ENCODE peak calls at places on chromosome 10, in six cellular contexts. One of them, this sample, is unnamed.

GRCh38 chr10:133156674-133157579 is 3.1 kb upstream of the KNDC1 start:
- DNase-seq in PC-9: no peak
- DNase-seq in heart left ventricle: no peak
- DNase-seq in fibroblast of pulmonary artery: peak; percentile 10
- DNase-seq in upper lobe of right lung: no peak
- DNase-seq in esophagus squamous epithelium: no peak
- DNase-seq in this sample: peak; percentile 18

GRCh38 chr10:85986777-85987176 is 379.8 kb downstream of the GRID1 start:
- DNase-seq in heart left ventricle: no peak
- DNase-seq in esophagus squamous epithelium: no peak
- DNase-seq in fibroblast of pulmonary artery: no peak
- DNase-seq in upper lobe of right lung: no peak
- DNase-seq in PC-9: no peak
- DNase-seq in this sample: no peak

GRCh38 chr10:121851791-121852190 is 76.0 kb downstream of the ATE1 start:
- DNase-seq in fibroblast of pulmonary artery: no peak
- DNase-seq in heart left ventricle: no peak
- DNase-seq in upper lobe of right lung: no peak
- DNase-seq in PC-9: no peak
- DNase-seq in esophagus squamous epithelium: no peak
- DNase-seq in this sample: no peak

GRCh38 chr10:33453081-33453850 is 118.8 kb upstream of the NRP1 start:
- DNase-seq in esophagus squamous epithelium: no peak
- DNase-seq in fibroblast of pulmonary artery: no peak
- DNase-seq in PC-9: no peak
- DNase-seq in heart left ventricle: no peak
- DNase-seq in upper lobe of right lung: no peak
- DNase-seq in this sample: peak; percentile 45

GRCh38 chr10:110527731-110528171 is 30.0 kb downstream of the DUSP5 start:
- DNase-seq in heart left ventricle: no peak
- DNase-seq in esophagus squamous epithelium: no peak
- DNase-seq in fibroblast of pulmonary artery: peak; percentile 90
- DNase-seq in upper lobe of right lung: no peak
- DNase-seq in PC-9: no peak
- DNase-seq in this sample: peak; percentile 65

GRCh38 chr10:112562803-112563663 is 116.0 kb downstream of the VTI1A start:
- DNase-seq in heart left ventricle: no peak
- DNase-seq in upper lobe of right lung: no peak
- DNase-seq in PC-9: no peak
- DNase-seq in fibroblast of pulmonary artery: peak; percentile 30
- DNase-seq in esophagus squamous epithelium: no peak
- DNase-seq in this sample: no peak

GRCh38 chr10:119113805-119114732 is 10.2 kb downstream of the DENND10 start:
- DNase-seq in PC-9: peak; percentile 93
- DNase-seq in heart left ventricle: no peak
- DNase-seq in esophagus squamous epithelium: no peak
- DNase-seq in fibroblast of pulmonary artery: peak; percentile 98
- DNase-seq in upper lobe of right lung: no peak
- DNase-seq in this sample: peak; percentile 96

GRCh38 chr10:107059058-107059457 is 105.4 kb downstream of the SORCS1 start:
- DNase-seq in esophagus squamous epithelium: no peak
- DNase-seq in PC-9: no peak
- DNase-seq in upper lobe of right lung: no peak
- DNase-seq in heart left ventricle: no peak
- DNase-seq in fibroblast of pulmonary artery: no peak
- DNase-seq in this sample: no peak

GRCh38 chr10:122233857-122234348 is 37.2 kb upstream of the BTBD16 start:
- DNase-seq in upper lobe of right lung: no peak
- DNase-seq in fibroblast of pulmonary artery: no peak
- DNase-seq in heart left ventricle: peak; percentile 42
- DNase-seq in PC-9: no peak
- DNase-seq in esophagus squamous epithelium: no peak
- DNase-seq in this sample: no peak

GRCh38 chr10:120555436-120556163 is 98.6 kb downstream of the PLPP4 start:
- DNase-seq in heart left ventricle: no peak
- DNase-seq in upper lobe of right lung: no peak
- DNase-seq in fibroblast of pulmonary artery: no peak
- DNase-seq in esophagus squamous epithelium: no peak
- DNase-seq in PC-9: no peak
- DNase-seq in this sample: no peak

GRCh38 chr10:100830728-100831110 is 82.0 kb upstream of the SLF2 start:
- DNase-seq in esophagus squamous epithelium: no peak
- DNase-seq in upper lobe of right lung: no peak
- DNase-seq in fibroblast of pulmonary artery: no peak
- DNase-seq in PC-9: no peak
- DNase-seq in heart left ventricle: no peak
- DNase-seq in this sample: no peak

GRCh38 chr10:26440091-26440445 is 1.9 kb downstream of the APBB1IP start:
- DNase-seq in esophagus squamous epithelium: no peak
- DNase-seq in heart left ventricle: no peak
- DNase-seq in PC-9: no peak
- DNase-seq in fibroblast of pulmonary artery: no peak
- DNase-seq in upper lobe of right lung: no peak
- DNase-seq in this sample: no peak

GRCh38 chr10:47438857-47439474 is 44.9 kb downstream of the ANXA8 start:
- DNase-seq in fibroblast of pulmonary artery: peak; percentile 82
- DNase-seq in upper lobe of right lung: peak; percentile 45
- DNase-seq in esophagus squamous epithelium: no peak
- DNase-seq in PC-9: peak; percentile 88
- DNase-seq in heart left ventricle: no peak
- DNase-seq in this sample: peak; percentile 68

GRCh38 chr10:79446451-79447020 is 1.1 kb upstream of the ZCCHC24 start:
- DNase-seq in heart left ventricle: peak; percentile 81
- DNase-seq in fibroblast of pulmonary artery: peak; percentile 45
- DNase-seq in upper lobe of right lung: peak; percentile 86
- DNase-seq in PC-9: no peak
- DNase-seq in esophagus squamous epithelium: no peak
- DNase-seq in this sample: peak; percentile 41

GRCh38 chr10:77152256-77152655 is 485.4 kb downstream of the KCNMA1 start:
- DNase-seq in PC-9: peak; percentile 16
- DNase-seq in upper lobe of right lung: no peak
- DNase-seq in fibroblast of pulmonary artery: no peak
- DNase-seq in esophagus squamous epithelium: no peak
- DNase-seq in heart left ventricle: no peak
- DNase-seq in this sample: no peak

GRCh38 chr10:71598673-71599072 is 120.9 kb downstream of the C10orf105 start:
- DNase-seq in PC-9: no peak
- DNase-seq in fibroblast of pulmonary artery: peak; percentile 61
- DNase-seq in heart left ventricle: peak; percentile 72
- DNase-seq in esophagus squamous epithelium: peak; percentile 18
- DNase-seq in upper lobe of right lung: peak; percentile 78
- DNase-seq in this sample: peak; percentile 90

GRCh38 chr10:71193516-71193915 is 18.9 kb upstream of the UNC5B start:
- DNase-seq in esophagus squamous epithelium: no peak
- DNase-seq in heart left ventricle: no peak
- DNase-seq in fibroblast of pulmonary artery: no peak
- DNase-seq in upper lobe of right lung: no peak
- DNase-seq in PC-9: no peak
- DNase-seq in this sample: no peak

GRCh38 chr10:79468841-79469585 is 23.6 kb upstream of the ZCCHC24 start:
- DNase-seq in upper lobe of right lung: no peak
- DNase-seq in esophagus squamous epithelium: no peak
- DNase-seq in PC-9: no peak
- DNase-seq in heart left ventricle: no peak
- DNase-seq in fibroblast of pulmonary artery: no peak
- DNase-seq in this sample: no peak

GRCh38 chr10:72164617-72165016 is 51.2 kb upstream of the ANAPC16 start:
- DNase-seq in esophagus squamous epithelium: no peak
- DNase-seq in heart left ventricle: no peak
- DNase-seq in fibroblast of pulmonary artery: no peak
- DNase-seq in upper lobe of right lung: no peak
- DNase-seq in PC-9: no peak
- DNase-seq in this sample: peak; percentile 34

GRCh38 chr10:75106242-75106641 is 5.2 kb upstream of the SAMD8 start:
- DNase-seq in esophagus squamous epithelium: no peak
- DNase-seq in PC-9: no peak
- DNase-seq in fibroblast of pulmonary artery: no peak
- DNase-seq in heart left ventricle: no peak
- DNase-seq in upper lobe of right lung: no peak
- DNase-seq in this sample: no peak

GRCh38 chr10:97134202-97134601 is 51.6 kb downstream of the SLIT1 start:
- DNase-seq in PC-9: no peak
- DNase-seq in esophagus squamous epithelium: no peak
- DNase-seq in fibroblast of pulmonary artery: no peak
- DNase-seq in upper lobe of right lung: no peak
- DNase-seq in heart left ventricle: no peak
- DNase-seq in this sample: no peak

GRCh38 chr10:11838298-11838852 is 15.2 kb downstream of the PROSER2 start:
- DNase-seq in PC-9: no peak
- DNase-seq in heart left ventricle: no peak
- DNase-seq in esophagus squamous epithelium: no peak
- DNase-seq in upper lobe of right lung: no peak
- DNase-seq in fibroblast of pulmonary artery: no peak
- DNase-seq in this sample: no peak

GRCh38 chr10:71351628-71352319 is 32.7 kb downstream of the SLC29A3 start:
- DNase-seq in upper lobe of right lung: no peak
- DNase-seq in heart left ventricle: peak; percentile 39
- DNase-seq in esophagus squamous epithelium: no peak
- DNase-seq in PC-9: no peak
- DNase-seq in fibroblast of pulmonary artery: no peak
- DNase-seq in this sample: no peak

GRCh38 chr10:32956365-32957197 is 1.4 kb downstream of the ITGB1 start:
- DNase-seq in upper lobe of right lung: no peak
- DNase-seq in esophagus squamous epithelium: no peak
- DNase-seq in fibroblast of pulmonary artery: no peak
- DNase-seq in PC-9: no peak
- DNase-seq in heart left ventricle: no peak
- DNase-seq in this sample: no peak

GRCh38 chr10:17143055-17143690 is 13.6 kb upstream of the CUBN start:
- DNase-seq in esophagus squamous epithelium: no peak
- DNase-seq in heart left ventricle: no peak
- DNase-seq in fibroblast of pulmonary artery: no peak
- DNase-seq in PC-9: no peak
- DNase-seq in upper lobe of right lung: no peak
- DNase-seq in this sample: peak; percentile 58

GRCh38 chr10:131870831-131871672 is 29.8 kb upstream of the PPP2R2D start:
- DNase-seq in esophagus squamous epithelium: no peak
- DNase-seq in heart left ventricle: no peak
- DNase-seq in upper lobe of right lung: peak; percentile 30
- DNase-seq in fibroblast of pulmonary artery: no peak
- DNase-seq in PC-9: no peak
- DNase-seq in this sample: no peak

GRCh38 chr10:73964743-73965142 is 33.2 kb upstream of the VCL start:
- DNase-seq in fibroblast of pulmonary artery: no peak
- DNase-seq in heart left ventricle: no peak
- DNase-seq in esophagus squamous epithelium: no peak
- DNase-seq in upper lobe of right lung: no peak
- DNase-seq in PC-9: no peak
- DNase-seq in this sample: no peak

GRCh38 chr10:50325449-50326188 is 74.3 kb upstream of the ASAH2 start:
- DNase-seq in esophagus squamous epithelium: no peak
- DNase-seq in fibroblast of pulmonary artery: peak; percentile 96
- DNase-seq in PC-9: peak; percentile 88
- DNase-seq in heart left ventricle: peak; percentile 43
- DNase-seq in upper lobe of right lung: peak; percentile 58
- DNase-seq in this sample: peak; percentile 97

DNA sequence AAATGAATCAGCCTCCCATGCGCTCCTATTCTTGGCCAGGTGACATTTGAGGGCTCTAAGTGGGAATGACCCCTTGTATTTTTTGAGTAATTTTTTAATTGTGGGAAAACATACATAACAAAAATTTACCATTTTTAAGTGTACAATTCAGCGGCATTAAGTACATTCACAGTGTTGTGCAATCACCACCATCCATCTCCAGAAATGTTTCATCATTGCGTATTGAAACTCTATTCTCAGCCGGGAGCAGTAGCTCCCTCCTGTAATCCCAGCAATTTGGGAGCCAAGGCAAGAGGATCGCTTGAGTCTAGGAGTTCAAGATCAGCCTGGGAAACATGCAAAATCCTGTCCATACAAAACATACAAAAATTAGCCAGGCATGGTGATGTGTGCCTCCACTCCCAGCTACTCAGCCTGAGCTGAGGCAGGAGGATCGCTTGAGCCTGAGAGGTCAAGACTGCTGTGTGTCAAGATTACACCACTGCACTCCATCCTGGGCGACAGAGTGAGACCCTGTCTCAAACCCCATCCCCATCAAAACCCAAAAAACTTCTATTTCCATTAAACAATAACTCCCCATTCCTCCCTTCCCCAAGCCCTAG is 2.5 kb downstream of the ANTXRL start:
- DNase-seq in upper lobe of right lung: peak; percentile 7
- DNase-seq in esophagus squamous epithelium: no peak
- DNase-seq in heart left ventricle: no peak
- DNase-seq in fibroblast of pulmonary artery: no peak
- DNase-seq in PC-9: no peak
- DNase-seq in this sample: no peak
- H3K4me3 ChIP-seq in upper lobe of right lung: no peak overlapping the region
- H3K4me3 ChIP-seq in esophagus squamous epithelium: no peak overlapping the region
- H3K4me3 ChIP-seq in heart left ventricle: no peak overlapping the region
- H3K4me3 ChIP-seq in fibroblast of pulmonary artery: no peak overlapping the region
- H3K4me3 ChIP-seq in PC-9: no peak overlapping the region
- H3K4me3 ChIP-seq in this sample: no peak overlapping the region

GRCh38 chr10:22629843-22630228 is 84.5 kb downstream of the PIP4K2A start:
- DNase-seq in heart left ventricle: no peak
- DNase-seq in fibroblast of pulmonary artery: no peak
- DNase-seq in upper lobe of right lung: no peak
- DNase-seq in PC-9: no peak
- DNase-seq in esophagus squamous epithelium: no peak
- DNase-seq in this sample: no peak
- TF ChIP-seq CTCF in heart left ventricle: no peak
- TF ChIP-seq CTCF in fibroblast of pulmonary artery: no peak
- TF ChIP-seq CTCF in upper lobe of right lung: no peak
- TF ChIP-seq CTCF in PC-9: no peak
- TF ChIP-seq CTCF in esophagus squamous epithelium: no peak
- TF ChIP-seq CTCF in this sample: no peak

DNA sequence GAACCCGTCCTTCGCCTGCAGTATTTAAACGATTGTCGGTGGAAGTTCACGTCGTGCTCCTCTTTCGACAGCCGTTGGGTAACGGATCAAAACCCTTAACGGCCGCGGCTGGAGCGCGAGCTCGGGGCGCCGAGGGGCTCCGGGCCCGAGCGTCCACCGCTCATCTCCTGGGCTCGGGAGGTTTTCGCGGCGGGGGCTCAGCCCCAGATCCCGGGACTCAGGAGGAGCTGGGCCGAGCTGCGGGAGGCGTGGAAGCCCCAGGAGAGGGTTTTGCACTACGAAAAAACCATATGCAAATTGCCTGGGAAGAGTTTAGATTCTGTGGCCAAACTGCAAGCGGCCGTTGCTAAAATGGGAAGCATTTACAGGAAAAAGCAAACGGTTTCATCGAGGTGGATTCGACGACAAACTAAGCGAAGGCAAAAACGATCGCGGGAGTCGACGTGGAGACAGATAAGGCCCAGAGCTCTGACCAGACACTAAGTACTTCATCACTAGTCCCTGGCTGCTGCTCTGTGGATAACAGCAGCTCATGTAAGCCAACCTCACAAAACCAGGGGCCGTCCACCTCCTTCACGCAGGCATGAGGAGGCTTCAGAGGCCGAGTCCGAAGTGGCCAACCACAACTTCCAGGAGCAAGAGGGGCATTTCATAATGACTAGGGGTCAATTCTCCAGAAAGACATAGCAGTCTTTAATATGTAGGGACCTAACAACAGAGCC is 129.7 kb downstream of the MARCHF5 start:
- DNase-seq in esophagus squamous epithelium: no peak
- DNase-seq in upper lobe of right lung: no peak
- DNase-seq in PC-9: no peak
- DNase-seq in fibroblast of pulmonary artery: no peak
- DNase-seq in heart left ventricle: no peak
- DNase-seq in this sample: no peak
- H3K4me3 ChIP-seq in esophagus squamous epithelium: peak overlapping the region; percentile 36
- H3K4me3 ChIP-seq in upper lobe of right lung: peak overlapping the region; percentile 34
- H3K4me3 ChIP-seq in PC-9: no peak overlapping the region
- H3K4me3 ChIP-seq in fibroblast of pulmonary artery: peak overlapping the region; percentile 41
- H3K4me3 ChIP-seq in heart left ventricle: peak overlapping the region; percentile 55
- H3K4me3 ChIP-seq in this sample: peak overlapping the region; percentile 16

GRCh38 chr10:51892965-51893658 is 193.7 kb upstream of the CSTF2T start:
- DNase-seq in PC-9: no peak
- DNase-seq in esophagus squamous epithelium: no peak
- DNase-seq in heart left ventricle: no peak
- DNase-seq in fibroblast of pulmonary artery: peak; percentile 31
- DNase-seq in upper lobe of right lung: no peak
- DNase-seq in this sample: no peak
- TF ChIP-seq CTCF in PC-9: peak; percentile 50
- TF ChIP-seq CTCF in esophagus squamous epithelium: no peak
- TF ChIP-seq CTCF in heart left ventricle: no peak
- TF ChIP-seq CTCF in fibroblast of pulmonary artery: peak; percentile 30
- TF ChIP-seq CTCF in upper lobe of right lung: peak; percentile 15
- TF ChIP-seq CTCF in this sample: peak; percentile 20